ENCODE peak calls at places on chromosomes 3 and 15, in four cellular contexts. X is ovary, D is cardiac muscle cell, I is adipocyte. Q is an unnamed sample.

GRCh38 chr3:158313344-158313927 is 203.5 kb downstream of the RSRC1 start:
- DNase-seq in X (no peak), D (peak), I (peak), Q (no peak)

GRCh38 chr3:88668180-88668579 is 439.2 kb upstream of the EPHA3 start:
- DNase-seq in X (no peak), D (no peak), I (no peak), Q (no peak)

GRCh38 chr3:52827866-52828376 is 2.6 kb downstream of the ITIH4 start:
- DNase-seq in X (no peak), D (no peak), I (no peak), Q (no peak)

GRCh38 chr3:134291300-134292254 is 40.9 kb upstream of the RYK start:
- DNase-seq in X (peak), D (peak), I (peak), Q (no peak)

GRCh38 chr3:185420762-185421161 is 57.8 kb downstream of the MAP3K13 start:
- DNase-seq in X (no peak), D (peak), I (peak), Q (peak)

GRCh38 chr3:53788038-53788437 is 58.2 kb downstream of the CHDH start:
- DNase-seq in X (no peak), D (no peak), I (no peak), Q (no peak)

GRCh38 chr3:65391068-65391467 is 647.6 kb downstream of the MAGI1 start:
- DNase-seq in X (no peak), D (no peak), I (no peak), Q (no peak)

GRCh38 chr15:49223536-49224274 is 53.7 kb downstream of the GALK2 start:
- DNase-seq in X (no peak), D (peak), I (peak), Q (no peak)

GRCh38 chr15:73965094-73965729 is 26.9 kb downstream of the STOML1 start:
- DNase-seq in X (no peak), D (no peak), I (no peak), Q (no peak)

GRCh38 chr15:60021589-60022378 is 17.7 kb downstream of the FOXB1 start:
- DNase-seq in X (no peak), D (peak), I (no peak), Q (no peak)
- H3K4me3 ChIP-seq in X (no peak), D (no peak), I (no peak), Q (no peak)

GRCh38 chr3:126258670-126259069 is 78.3 kb upstream of the ALDH1L1 start:
- DNase-seq in X (no peak), D (no peak), I (no peak), Q (no peak)

GRCh38 chr3:126261037-126261436 is 80.7 kb upstream of the ALDH1L1 start:
- DNase-seq in X (peak), D (peak), I (peak), Q (peak)

GRCh38 chr3:126257984-126258383 is 77.6 kb upstream of the ALDH1L1 start:
- DNase-seq in X (no peak), D (no peak), I (no peak), Q (no peak)

GRCh38 chr3:126262227-126262626 is 81.8 kb upstream of the ALDH1L1 start:
- DNase-seq in X (no peak), D (no peak), I (no peak), Q (no peak)

DNA sequence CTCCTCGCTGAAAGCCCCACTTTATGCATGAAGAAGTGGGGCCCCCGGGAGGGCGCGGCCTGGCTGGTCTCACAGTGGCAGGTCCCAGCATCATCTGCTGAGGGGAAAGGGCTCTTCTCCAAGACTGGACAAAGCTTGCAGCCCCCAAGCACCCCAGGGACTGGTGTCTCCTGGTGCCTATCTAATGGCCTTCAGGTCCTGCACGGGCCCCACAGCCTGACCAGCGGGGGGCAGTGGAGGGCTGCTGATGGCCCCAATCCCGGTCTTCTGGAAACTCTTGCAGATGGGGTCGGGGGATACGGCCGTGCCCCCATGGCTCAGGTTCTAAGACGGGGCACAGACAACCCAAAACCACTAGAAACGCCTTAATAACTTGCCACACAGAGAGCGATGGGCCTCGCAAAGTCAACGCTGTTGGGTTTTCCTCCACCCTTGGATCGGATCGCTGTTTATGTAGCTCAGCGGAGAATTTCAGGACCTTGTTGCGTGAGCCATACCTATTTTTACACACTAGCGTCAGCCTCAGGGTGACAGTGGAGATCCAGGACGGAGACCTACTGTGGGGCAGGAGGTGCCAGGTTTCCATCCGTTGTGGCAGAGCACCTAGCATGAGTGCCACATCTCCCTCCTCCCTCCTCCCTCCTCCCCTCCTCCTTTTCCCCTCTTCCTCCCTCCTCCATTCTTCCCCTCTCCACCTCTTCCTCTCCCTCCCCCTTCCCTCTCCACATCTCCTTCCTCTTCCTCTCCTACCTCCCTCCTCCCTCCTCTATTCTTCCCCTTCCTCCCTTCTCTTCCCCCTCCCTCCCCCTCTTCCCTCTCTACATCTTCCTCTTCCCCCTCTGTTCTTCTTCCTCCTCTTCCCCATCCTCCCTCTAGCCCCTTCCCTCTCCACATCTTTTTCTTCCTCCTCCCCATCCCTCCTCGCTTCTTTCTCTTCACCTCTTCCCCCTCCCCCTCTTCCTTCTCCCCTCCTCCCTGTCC is 79.3 kb upstream of the ALDH1L1 start:
- DNase-seq in X (peak), D (peak), I (peak), Q (no peak)
- H3K4me3 ChIP-seq in X (no peak), D (no peak), I (no peak), Q (no peak)

GRCh38 chr3:129560931-129561594 is 18.1 kb downstream of the H1-8 start:
- DNase-seq in X (peak), D (peak), I (peak), Q (peak)

GRCh38 chr3:129560269-129560787 is 17.4 kb downstream of the H1-8 start:
- DNase-seq in X (peak), D (peak), I (peak), Q (peak)

GRCh38 chr3:129558772-129559564 is 16.0 kb downstream of the H1-8 start:
- DNase-seq in X (no peak), D (peak), I (peak), Q (no peak)

GRCh38 chr3:129558076-129558771 is 15.2 kb downstream of the H1-8 start:
- DNase-seq in X (no peak), D (no peak), I (no peak), Q (peak)

DNA sequence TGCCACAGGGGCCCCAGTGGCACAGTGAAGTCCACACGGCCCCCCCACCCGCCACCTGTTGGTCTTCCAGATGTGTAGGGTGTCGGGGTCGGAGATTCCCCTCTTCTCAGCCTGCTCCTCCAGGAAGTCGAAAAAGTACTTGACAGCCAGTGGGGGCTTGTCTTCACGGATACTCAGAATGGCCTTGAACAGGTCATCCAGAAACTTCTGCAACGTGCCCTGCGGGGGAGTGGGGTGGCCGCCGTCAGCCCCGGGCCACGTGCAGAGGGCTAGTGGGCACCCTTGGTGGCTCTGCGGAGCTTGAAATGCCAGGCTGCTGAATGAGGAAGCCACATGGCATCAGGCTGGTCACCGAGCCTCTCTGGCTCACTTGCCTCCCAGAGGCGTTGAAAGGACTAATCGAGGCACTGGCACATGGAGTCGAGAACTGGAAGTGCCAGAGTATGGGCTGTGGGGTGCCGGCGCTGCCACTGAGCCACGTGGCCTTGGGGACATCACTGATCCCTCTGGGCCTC is 16.6 kb downstream of the H1-8 start:
- DNase-seq in X (no peak), D (no peak), I (no peak), Q (no peak)
- H3K4me3 ChIP-seq in X (no peak), D (no peak), I (peak), Q (no peak)

GRCh38 chr15:77070180-77070499 is 769 bp downstream of the TSPAN3 start:
- DNase-seq in X (no peak), D (no peak), I (no peak), Q (no peak)

GRCh38 chr15:77070500-77071337 is at the start of gene TSPAN3:
- DNase-seq in X (peak), D (peak), I (peak), Q (peak)

GRCh38 chr15:77069521-77070121 is 1.3 kb downstream of the TSPAN3 start:
- DNase-seq in X (peak), D (no peak), I (no peak), Q (peak)

GRCh38 chr15:77074350-77074749 is 3.4 kb upstream of the TSPAN3 start:
- DNase-seq in X (no peak), D (no peak), I (no peak), Q (no peak)

GRCh38 chr15:77071338-77072223 is 672 bp upstream of the TSPAN3 start:
- DNase-seq in X (no peak), D (no peak), I (no peak), Q (no peak)
- H3K4me3 ChIP-seq in X (no peak), D (no peak), I (peak), Q (no peak)

GRCh38 chr3:46988616-46989015 is 9.2 kb downstream of the NBEAL2 start:
- DNase-seq in X (no peak), D (no peak), I (no peak), Q (peak)

GRCh38 chr3:46986055-46986730 is 6.7 kb downstream of the NBEAL2 start:
- DNase-seq in X (no peak), D (no peak), I (no peak), Q (no peak)

GRCh38 chr3:46986782-46987484 is 7.5 kb downstream of the NBEAL2 start:
- DNase-seq in X (no peak), D (no peak), I (no peak), Q (no peak)

GRCh38 chr3:46989146-46989810 is 9.8 kb downstream of the NBEAL2 start:
- DNase-seq in X (no peak), D (no peak), I (no peak), Q (peak)

GRCh38 chr3:46987485-46988401 is 8.3 kb downstream of the NBEAL2 start:
- DNase-seq in X (no peak), D (peak), I (no peak), Q (peak)
- H3K4me3 ChIP-seq in X (no peak), D (no peak), I (no peak), Q (no peak)

GRCh38 chr3:62365311-62366092 is 7.8 kb downstream of the FEZF2 start:
- DNase-seq in X (no peak), D (no peak), I (no peak), Q (no peak)
- H3K4me3 ChIP-seq in X (no peak), D (no peak), I (no peak), Q (no peak)